ENCODE peak calls at places on chromosomes 4 and X, in six cellular contexts. Y, I, Z, H, O and U are unnamed samples.

GRCh38 chr4:30952526-30953219 is 232.5 kb downstream of the PCDH7 start:
- DNase-seq in Y (no peak), I (peak; percentile 71), Z (no peak), H (no peak), O (no peak), U (no peak)

GRCh38 chr4:179071120-179071519 is 1628.9 kb upstream of the AGA start:
- DNase-seq in Y (no peak), I (no peak), Z (no peak), H (no peak), O (no peak), U (no peak)

GRCh38 chr4:80312124-80312523 is 23.4 kb upstream of the CFAP299 start:
- DNase-seq in Y (no peak), I (no peak), Z (no peak), H (no peak), O (no peak), U (no peak)

GRCh38 chr4:98193459-98194105 is 50.3 kb upstream of the STPG2 start:
- DNase-seq in Y (no peak), I (no peak), Z (no peak), H (no peak), O (no peak), U (no peak)

GRCh38 chr4:4260185-4260751 is 12.2 kb upstream of the TMEM128 start:
- DNase-seq in Y (no peak), I (no peak), Z (no peak), H (peak; percentile 52), O (no peak), U (peak; percentile 81)

GRCh38 chr4:153647975-153648374 is 36.1 kb upstream of the TLR2 start:
- DNase-seq in Y (no peak), I (no peak), Z (no peak), H (no peak), O (no peak), U (no peak)

GRCh38 chrX:129782706-129783105 is 3.0 kb downstream of the SASH3 start:
- DNase-seq in Y (no peak), I (no peak), Z (no peak), H (no peak), O (no peak), U (no peak)

GRCh38 chrX:97401154-97401553 is 517.4 kb downstream of the RPA4 start:
- DNase-seq in Y (peak; percentile 50), I (no peak), Z (no peak), H (no peak), O (no peak), U (no peak)

GRCh38 chr4:119833611-119834010 is 205.0 kb upstream of the PDE5A start:
- DNase-seq in Y (no peak), I (no peak), Z (no peak), H (no peak), O (no peak), U (no peak)

GRCh38 chrX:54358424-54359211 is 772 bp upstream of the WNK3 start:
- DNase-seq in Y (peak; percentile 97), I (no peak), Z (peak; percentile 55), H (no peak), O (peak; percentile 83), U (no peak)

GRCh38 chr4:40842318-40842717 is 92.6 kb downstream of the NSUN7 start:
- DNase-seq in Y (no peak), I (no peak), Z (peak; percentile 70), H (no peak), O (peak; percentile 63), U (no peak)

GRCh38 chrX:107747596-107748161 is 27.9 kb downstream of the TSC22D3 start:
- DNase-seq in Y (peak; percentile 35), I (peak; percentile 17), Z (peak; percentile 25), H (peak; percentile 59), O (no peak), U (peak; percentile 69)

GRCh38 chr4:87093443-87094123 is 126.8 kb downstream of the KLHL8 start:
- DNase-seq in Y (peak; percentile 34), I (peak; percentile 39), Z (peak; percentile 18), H (peak; percentile 38), O (no peak), U (peak; percentile 62)

GRCh38 chrX:42708222-42708621 is 69.7 kb downstream of the PPP1R2C start:
- DNase-seq in Y (no peak), I (no peak), Z (no peak), H (no peak), O (no peak), U (no peak)

GRCh38 chrX:23737413-23737812 is 5.7 kb downstream of the ACOT9 start:
- DNase-seq in Y (no peak), I (no peak), Z (no peak), H (no peak), O (no peak), U (no peak)